ENCODE peak calls at places on chromosomes 5 and 9, in ten cellular contexts. I, S, F, G, U, E, B, D, L and M are unnamed samples.

GRCh38 chr5:142000709-142001484 is 11.9 kb downstream of the GNPDA1 start:
- DNase-seq in I (no peak), S (no peak), F (no peak), G (no peak), U (no peak), E (no peak), B (no peak), D (no peak), L (no peak), M (no peak)

GRCh38 chr5:133032852-133033742 is 6.7 kb upstream of the ZCCHC10 start:
- DNase-seq in I (peak), S (no peak), F (no peak), G (no peak), U (no peak), E (no peak), B (no peak), D (no peak), L (no peak), M (no peak)

GRCh38 chr9:92607088-92607487 is 62.8 kb downstream of the IPPK start:
- DNase-seq in I (no peak), S (no peak), F (no peak), G (no peak), U (no peak), E (no peak), B (peak), D (no peak), L (no peak), M (no peak)

GRCh38 chr9:127987103-127987614 is 6.4 kb upstream of the EEIG1 start:
- DNase-seq in I (peak), S (no peak), F (no peak), G (peak), U (peak), E (no peak), B (no peak), D (no peak), L (peak), M (no peak)

GRCh38 chr9:33924978-33925797 is 108.2 kb downstream of the UBE2R2 start:
- DNase-seq in I (peak), S (no peak), F (peak), G (no peak), U (peak), E (no peak), B (no peak), D (no peak), L (peak), M (no peak)

GRCh38 chr9:124621371-124622328 is 114.5 kb upstream of the NR5A1 start:
- DNase-seq in I (no peak), S (no peak), F (peak), G (no peak), U (peak), E (no peak), B (no peak), D (no peak), L (no peak), M (no peak)

GRCh38 chr5:135997936-135998335 is 30.9 kb upstream of the TGFBI start:
- DNase-seq in I (no peak), S (no peak), F (no peak), G (no peak), U (no peak), E (no peak), B (no peak), D (no peak), L (no peak), M (no peak)

GRCh38 chr5:142740903-142741302 is 29.3 kb upstream of the ARHGAP26 start:
- DNase-seq in I (no peak), S (no peak), F (peak), G (no peak), U (no peak), E (no peak), B (no peak), D (no peak), L (no peak), M (no peak)

GRCh38 chr5:98816574-98817222 is 43.2 kb downstream of the RGMB start:
- DNase-seq in I (no peak), S (no peak), F (no peak), G (no peak), U (no peak), E (no peak), B (no peak), D (no peak), L (no peak), M (no peak)

GRCh38 chr5:75566710-75567309 is 44.4 kb upstream of the ANKDD1B start:
- DNase-seq in I (peak), S (no peak), F (peak), G (no peak), U (peak), E (no peak), B (no peak), D (no peak), L (peak), M (no peak)

GRCh38 chr5:57939771-57940170 is 457.2 kb upstream of the ACTBL2 start:
- DNase-seq in I (no peak), S (no peak), F (no peak), G (no peak), U (no peak), E (no peak), B (no peak), D (no peak), L (no peak), M (no peak)

GRCh38 chr5:172007795-172008465 is 1.5 kb upstream of the FBXW11 start:
- DNase-seq in I (no peak), S (no peak), F (no peak), G (no peak), U (peak), E (no peak), B (no peak), D (no peak), L (peak), M (no peak)

GRCh38 chr5:158943057-158943456 is 156.7 kb downstream of the EBF1 start:
- DNase-seq in I (no peak), S (no peak), F (peak), G (no peak), U (peak), E (no peak), B (peak), D (no peak), L (peak), M (no peak)

GRCh38 chr9:129624947-129625346 is 1.0 kb upstream of the NTMT1 start:
- DNase-seq in I (peak), S (no peak), F (no peak), G (no peak), U (no peak), E (no peak), B (no peak), D (no peak), L (no peak), M (no peak)

GRCh38 chr5:176564002-176564401 is 14.9 kb downstream of the CDHR2 start:
- DNase-seq in I (no peak), S (no peak), F (no peak), G (no peak), U (no peak), E (no peak), B (no peak), D (no peak), L (no peak), M (no peak)